ENCODE peak calls at places on chromosomes 3 and 15, in eight cellular contexts. One of them, this sample, is unnamed.

GRCh38 chr3:94291686-94292085 is 228.8 kb downstream of the NSUN3 start:
- DNase-seq in prostate gland: no peak
- DNase-seq in breast epithelium: no peak
- DNase-seq in stimulated activated CD4-positive, alpha-beta T cell treated with anti-CD3 and anti-CD28 coated beads, Interleukin-1b, Interleukin-23, amount 100 ng/mL, for 1 hour: no peak
- DNase-seq in activated T-cell treated with anti-CD3 and anti-CD28 coated beads, Interleukin-2, amount 50 U/mL, for 1 hour: no peak
- DNase-seq in nephron progenitor cell: no peak
- DNase-seq in H9: no peak
- DNase-seq in Peyer's patch: no peak
- DNase-seq in this sample: no peak

GRCh38 chr3:135576786-135577185 is 388.7 kb upstream of the PPP2R3A start:
- DNase-seq in prostate gland: no peak
- DNase-seq in nephron progenitor cell: no peak
- DNase-seq in activated T-cell treated with anti-CD3 and anti-CD28 coated beads, Interleukin-2, amount 50 U/mL, for 1 hour: no peak
- DNase-seq in Peyer's patch: no peak
- DNase-seq in stimulated activated CD4-positive, alpha-beta T cell treated with anti-CD3 and anti-CD28 coated beads, Interleukin-1b, Interleukin-23, amount 100 ng/mL, for 1 hour: no peak
- DNase-seq in H9: no peak
- DNase-seq in breast epithelium: no peak
- DNase-seq in this sample: no peak

GRCh38 chr3:28948685-28949084 is 332.2 kb upstream of the RBMS3 start:
- DNase-seq in nephron progenitor cell: no peak
- DNase-seq in H9: no peak
- DNase-seq in prostate gland: no peak
- DNase-seq in activated T-cell treated with anti-CD3 and anti-CD28 coated beads, Interleukin-2, amount 50 U/mL, for 1 hour: no peak
- DNase-seq in Peyer's patch: no peak
- DNase-seq in stimulated activated CD4-positive, alpha-beta T cell treated with anti-CD3 and anti-CD28 coated beads, Interleukin-1b, Interleukin-23, amount 100 ng/mL, for 1 hour: no peak
- DNase-seq in breast epithelium: no peak
- DNase-seq in this sample: no peak

GRCh38 chr3:65334045-65334665 is 646.4 kb upstream of the ADAMTS9 start:
- DNase-seq in stimulated activated CD4-positive, alpha-beta T cell treated with anti-CD3 and anti-CD28 coated beads, Interleukin-1b, Interleukin-23, amount 100 ng/mL, for 1 hour: no peak
- DNase-seq in H9: peak
- DNase-seq in prostate gland: no peak
- DNase-seq in breast epithelium: no peak
- DNase-seq in nephron progenitor cell: no peak
- DNase-seq in Peyer's patch: no peak
- DNase-seq in activated T-cell treated with anti-CD3 and anti-CD28 coated beads, Interleukin-2, amount 50 U/mL, for 1 hour: no peak
- DNase-seq in this sample: no peak

GRCh38 chr3:160027541-160028195 is 39.0 kb downstream of the IL12A start:
- DNase-seq in stimulated activated CD4-positive, alpha-beta T cell treated with anti-CD3 and anti-CD28 coated beads, Interleukin-1b, Interleukin-23, amount 100 ng/mL, for 1 hour: no peak
- DNase-seq in breast epithelium: no peak
- DNase-seq in nephron progenitor cell: no peak
- DNase-seq in activated T-cell treated with anti-CD3 and anti-CD28 coated beads, Interleukin-2, amount 50 U/mL, for 1 hour: no peak
- DNase-seq in prostate gland: no peak
- DNase-seq in Peyer's patch: no peak
- DNase-seq in H9: no peak
- DNase-seq in this sample: no peak

GRCh38 chr15:80242802-80243201 is 9.2 kb downstream of the CTXND1 start:
- DNase-seq in nephron progenitor cell: no peak
- DNase-seq in H9: no peak
- DNase-seq in stimulated activated CD4-positive, alpha-beta T cell treated with anti-CD3 and anti-CD28 coated beads, Interleukin-1b, Interleukin-23, amount 100 ng/mL, for 1 hour: no peak
- DNase-seq in breast epithelium: no peak
- DNase-seq in prostate gland: no peak
- DNase-seq in Peyer's patch: no peak
- DNase-seq in activated T-cell treated with anti-CD3 and anti-CD28 coated beads, Interleukin-2, amount 50 U/mL, for 1 hour: no peak
- DNase-seq in this sample: no peak

GRCh38 chr3:113660901-113661300 is 35.5 kb downstream of the USF3 start:
- DNase-seq in Peyer's patch: peak
- DNase-seq in breast epithelium: no peak
- DNase-seq in H9: no peak
- DNase-seq in stimulated activated CD4-positive, alpha-beta T cell treated with anti-CD3 and anti-CD28 coated beads, Interleukin-1b, Interleukin-23, amount 100 ng/mL, for 1 hour: no peak
- DNase-seq in prostate gland: no peak
- DNase-seq in activated T-cell treated with anti-CD3 and anti-CD28 coated beads, Interleukin-2, amount 50 U/mL, for 1 hour: no peak
- DNase-seq in nephron progenitor cell: no peak
- DNase-seq in this sample: no peak

GRCh38 chr3:124258057-124258500 is 266.2 kb upstream of the ROPN1 start:
- DNase-seq in prostate gland: no peak
- DNase-seq in activated T-cell treated with anti-CD3 and anti-CD28 coated beads, Interleukin-2, amount 50 U/mL, for 1 hour: no peak
- DNase-seq in Peyer's patch: no peak
- DNase-seq in breast epithelium: no peak
- DNase-seq in nephron progenitor cell: no peak
- DNase-seq in stimulated activated CD4-positive, alpha-beta T cell treated with anti-CD3 and anti-CD28 coated beads, Interleukin-1b, Interleukin-23, amount 100 ng/mL, for 1 hour: no peak
- DNase-seq in H9: no peak
- DNase-seq in this sample: no peak

GRCh38 chr15:93331545-93332117 is 242.6 kb upstream of the RGMA start:
- DNase-seq in breast epithelium: no peak
- DNase-seq in Peyer's patch: no peak
- DNase-seq in activated T-cell treated with anti-CD3 and anti-CD28 coated beads, Interleukin-2, amount 50 U/mL, for 1 hour: no peak
- DNase-seq in nephron progenitor cell: peak
- DNase-seq in prostate gland: no peak
- DNase-seq in H9: peak
- DNase-seq in stimulated activated CD4-positive, alpha-beta T cell treated with anti-CD3 and anti-CD28 coated beads, Interleukin-1b, Interleukin-23, amount 100 ng/mL, for 1 hour: no peak
- DNase-seq in this sample: no peak

GRCh38 chr3:175672119-175672689 is 813.1 kb downstream of the NAALADL2 start:
- DNase-seq in nephron progenitor cell: no peak
- DNase-seq in breast epithelium: no peak
- DNase-seq in H9: no peak
- DNase-seq in Peyer's patch: no peak
- DNase-seq in activated T-cell treated with anti-CD3 and anti-CD28 coated beads, Interleukin-2, amount 50 U/mL, for 1 hour: no peak
- DNase-seq in prostate gland: no peak
- DNase-seq in stimulated activated CD4-positive, alpha-beta T cell treated with anti-CD3 and anti-CD28 coated beads, Interleukin-1b, Interleukin-23, amount 100 ng/mL, for 1 hour: no peak
- DNase-seq in this sample: no peak

GRCh38 chr15:51048308-51048707 is 46.4 kb downstream of the TNFAIP8L3 start:
- DNase-seq in H9: no peak
- DNase-seq in prostate gland: no peak
- DNase-seq in breast epithelium: no peak
- DNase-seq in stimulated activated CD4-positive, alpha-beta T cell treated with anti-CD3 and anti-CD28 coated beads, Interleukin-1b, Interleukin-23, amount 100 ng/mL, for 1 hour: no peak
- DNase-seq in activated T-cell treated with anti-CD3 and anti-CD28 coated beads, Interleukin-2, amount 50 U/mL, for 1 hour: no peak
- DNase-seq in Peyer's patch: no peak
- DNase-seq in nephron progenitor cell: no peak
- DNase-seq in this sample: no peak

GRCh38 chr15:70227122-70227521 is 129.4 kb upstream of the TLE3 start:
- DNase-seq in breast epithelium: no peak
- DNase-seq in prostate gland: no peak
- DNase-seq in Peyer's patch: no peak
- DNase-seq in activated T-cell treated with anti-CD3 and anti-CD28 coated beads, Interleukin-2, amount 50 U/mL, for 1 hour: no peak
- DNase-seq in stimulated activated CD4-positive, alpha-beta T cell treated with anti-CD3 and anti-CD28 coated beads, Interleukin-1b, Interleukin-23, amount 100 ng/mL, for 1 hour: no peak
- DNase-seq in nephron progenitor cell: peak
- DNase-seq in H9: no peak
- DNase-seq in this sample: no peak

GRCh38 chr3:29683306-29683993 is 402.6 kb downstream of the RBMS3 start:
- DNase-seq in Peyer's patch: no peak
- DNase-seq in activated T-cell treated with anti-CD3 and anti-CD28 coated beads, Interleukin-2, amount 50 U/mL, for 1 hour: no peak
- DNase-seq in H9: no peak
- DNase-seq in stimulated activated CD4-positive, alpha-beta T cell treated with anti-CD3 and anti-CD28 coated beads, Interleukin-1b, Interleukin-23, amount 100 ng/mL, for 1 hour: no peak
- DNase-seq in breast epithelium: no peak
- DNase-seq in nephron progenitor cell: no peak
- DNase-seq in prostate gland: no peak
- DNase-seq in this sample: no peak

GRCh38 chr3:178386401-178386800 is 149.8 kb upstream of the KCNMB2 start:
- DNase-seq in nephron progenitor cell: no peak
- DNase-seq in activated T-cell treated with anti-CD3 and anti-CD28 coated beads, Interleukin-2, amount 50 U/mL, for 1 hour: no peak
- DNase-seq in prostate gland: no peak
- DNase-seq in H9: no peak
- DNase-seq in Peyer's patch: no peak
- DNase-seq in stimulated activated CD4-positive, alpha-beta T cell treated with anti-CD3 and anti-CD28 coated beads, Interleukin-1b, Interleukin-23, amount 100 ng/mL, for 1 hour: no peak
- DNase-seq in breast epithelium: no peak
- DNase-seq in this sample: no peak

GRCh38 chr15:38531509-38531908 is 33.1 kb downstream of the RASGRP1 start:
- DNase-seq in H9: no peak
- DNase-seq in activated T-cell treated with anti-CD3 and anti-CD28 coated beads, Interleukin-2, amount 50 U/mL, for 1 hour: no peak
- DNase-seq in stimulated activated CD4-positive, alpha-beta T cell treated with anti-CD3 and anti-CD28 coated beads, Interleukin-1b, Interleukin-23, amount 100 ng/mL, for 1 hour: no peak
- DNase-seq in nephron progenitor cell: no peak
- DNase-seq in prostate gland: no peak
- DNase-seq in breast epithelium: no peak
- DNase-seq in Peyer's patch: no peak
- DNase-seq in this sample: no peak

GRCh38 chr15:70486451-70487379 is 276.6 kb downstream of the UACA start:
- DNase-seq in activated T-cell treated with anti-CD3 and anti-CD28 coated beads, Interleukin-2, amount 50 U/mL, for 1 hour: peak
- DNase-seq in H9: no peak
- DNase-seq in Peyer's patch: peak
- DNase-seq in prostate gland: no peak
- DNase-seq in stimulated activated CD4-positive, alpha-beta T cell treated with anti-CD3 and anti-CD28 coated beads, Interleukin-1b, Interleukin-23, amount 100 ng/mL, for 1 hour: no peak
- DNase-seq in nephron progenitor cell: no peak
- DNase-seq in breast epithelium: no peak
- DNase-seq in this sample: peak

GRCh38 chr3:45915518-45916231 is 27.6 kb upstream of the CXCR6 start:
- DNase-seq in activated T-cell treated with anti-CD3 and anti-CD28 coated beads, Interleukin-2, amount 50 U/mL, for 1 hour: peak
- DNase-seq in breast epithelium: no peak
- DNase-seq in nephron progenitor cell: no peak
- DNase-seq in H9: no peak
- DNase-seq in stimulated activated CD4-positive, alpha-beta T cell treated with anti-CD3 and anti-CD28 coated beads, Interleukin-1b, Interleukin-23, amount 100 ng/mL, for 1 hour: peak
- DNase-seq in Peyer's patch: peak
- DNase-seq in prostate gland: no peak
- DNase-seq in this sample: no peak

GRCh38 chr15:64961013-64961412 is 28.7 kb downstream of the SPG21 start:
- DNase-seq in prostate gland: no peak
- DNase-seq in nephron progenitor cell: no peak
- DNase-seq in stimulated activated CD4-positive, alpha-beta T cell treated with anti-CD3 and anti-CD28 coated beads, Interleukin-1b, Interleukin-23, amount 100 ng/mL, for 1 hour: no peak
- DNase-seq in H9: no peak
- DNase-seq in activated T-cell treated with anti-CD3 and anti-CD28 coated beads, Interleukin-2, amount 50 U/mL, for 1 hour: no peak
- DNase-seq in Peyer's patch: no peak
- DNase-seq in breast epithelium: no peak
- DNase-seq in this sample: no peak